ENCODE peak calls at places on chromosomes 16 and 17, in four cellular contexts. C is right cardiac atrium, G is MM.1S, Z is GM23248. D is an unnamed sample.

GRCh38 chr17:29622337-29623282 is at the start of gene CORO6:
- DNase-seq in C (peak), G (peak), Z (peak), D (peak)

GRCh38 chr17:79826210-79826680 is 13.0 kb downstream of the CBX4 start:
- DNase-seq in C (peak), G (no peak), Z (no peak), D (no peak)

GRCh38 chr17:82802141-82802540 is 37.7 kb downstream of the ZNF750 start:
- DNase-seq in C (peak), G (no peak), Z (peak), D (no peak)

GRCh38 chr17:36892112-36892838 is 45.0 kb upstream of the LHX1 start:
- DNase-seq in C (no peak), G (no peak), Z (no peak), D (no peak)

GRCh38 chr16:72934661-72935403 is 113.1 kb downstream of the ZFHX3 start:
- DNase-seq in C (no peak), G (no peak), Z (no peak), D (no peak)

GRCh38 chr17:9408381-9408780 is 167.2 kb downstream of the STX8 start:
- DNase-seq in C (no peak), G (no peak), Z (peak), D (no peak)

GRCh38 chr17:2369551-2370210 is 31.2 kb downstream of the MNT start:
- DNase-seq in C (peak), G (no peak), Z (no peak), D (no peak)

GRCh38 chr17:16419929-16420271 is 4.5 kb downstream of the TRPV2 start:
- DNase-seq in C (no peak), G (no peak), Z (peak), D (peak)

GRCh38 chr17:13306310-13306962 is 288.6 kb upstream of the ELAC2 start:
- DNase-seq in C (no peak), G (no peak), Z (peak), D (peak)

GRCh38 chr17:15261818-15262290 is 3.3 kb downstream of the PMP22 start:
- DNase-seq in C (peak), G (no peak), Z (peak), D (no peak)

GRCh38 chr17:63029520-63029919 is 63.5 kb downstream of the TANC2 start:
- DNase-seq in C (no peak), G (no peak), Z (peak), D (no peak)

GRCh38 chr17:15444805-15445204 is 22.6 kb downstream of the CDRT4 start:
- DNase-seq in C (no peak), G (no peak), Z (peak), D (no peak)

GRCh38 chr16:29663020-29663828 is at the start of gene SPN:
- DNase-seq in C (peak), G (no peak), Z (no peak), D (peak)

GRCh38 chr17:9199474-9200196 is 178.3 kb downstream of the NTN1 start:
- DNase-seq in C (no peak), G (no peak), Z (peak), D (no peak)

GRCh38 chr16:3523281-3523680 is 22.5 kb downstream of the CLUAP1 start:
- DNase-seq in C (no peak), G (no peak), Z (no peak), D (no peak)

GRCh38 chr16:66205287-66206167 is 161.0 kb upstream of the CDH5 start:
- DNase-seq in C (no peak), G (no peak), Z (peak), D (no peak)

GRCh38 chr16:28193530-28194423 is 18.0 kb downstream of the XPO6 start:
- DNase-seq in C (no peak), G (no peak), Z (peak), D (peak)

GRCh38 chr16:8567355-8568230 is 22.7 kb downstream of the TMEM114 start:
- DNase-seq in C (peak), G (peak), Z (peak), D (peak)

GRCh38 chr16:82641336-82641984 is 14.7 kb downstream of the CDH13 start:
- DNase-seq in C (no peak), G (peak), Z (peak), D (no peak)

GRCh38 chr16:53821957-53822625 is 118.1 kb downstream of the FTO start:
- DNase-seq in C (no peak), G (no peak), Z (peak), D (no peak)

GRCh38 chr16:67847064-67847861 is at the start of gene CENPT:
- DNase-seq in C (peak), G (peak), Z (peak), D (no peak)

GRCh38 chr17:34424814-34425490 is 61.9 kb upstream of the CCL1 start:
- DNase-seq in C (no peak), G (no peak), Z (no peak), D (no peak)

GRCh38 chr16:11677451-11677951 is 9.2 kb downstream of the SNN start:
- DNase-seq in C (peak), G (peak), Z (peak), D (no peak)
- H3K27ac ChIP-seq in C (no peak), G (peak), Z (no peak), D (peak)

DNA sequence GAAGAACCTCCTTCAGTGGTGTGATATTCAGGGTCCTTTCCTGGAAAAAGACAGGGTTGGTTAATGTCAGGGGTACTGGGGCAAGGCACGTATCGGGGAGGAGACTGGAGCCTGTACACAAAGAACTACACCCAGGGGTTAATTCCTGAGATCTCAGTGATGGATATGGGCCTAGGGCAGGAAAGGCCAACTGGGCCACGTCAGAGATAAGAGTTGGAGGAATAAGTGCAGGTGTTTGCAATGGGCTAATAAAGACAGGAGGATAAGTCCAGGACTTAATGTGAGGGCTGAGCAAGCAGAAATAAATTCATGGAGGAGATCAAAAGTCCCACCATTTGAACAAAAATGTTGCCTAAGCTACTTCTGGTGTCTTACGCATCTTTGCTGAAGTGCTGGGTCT is 10.4 kb upstream of the HERPUD1 start:
- DNase-seq in C (no peak), G (no peak), Z (no peak), D (no peak)
- H3K27ac ChIP-seq in C (no peak), G (no peak), Z (no peak), D (no peak)

GRCh38 chr17:43598359-43599045 is 52.4 kb upstream of the ETV4 start:
- DNase-seq in C (no peak), G (no peak), Z (no peak), D (no peak)
- H3K27ac ChIP-seq in C (no peak), G (no peak), Z (no peak), D (no peak)

DNA sequence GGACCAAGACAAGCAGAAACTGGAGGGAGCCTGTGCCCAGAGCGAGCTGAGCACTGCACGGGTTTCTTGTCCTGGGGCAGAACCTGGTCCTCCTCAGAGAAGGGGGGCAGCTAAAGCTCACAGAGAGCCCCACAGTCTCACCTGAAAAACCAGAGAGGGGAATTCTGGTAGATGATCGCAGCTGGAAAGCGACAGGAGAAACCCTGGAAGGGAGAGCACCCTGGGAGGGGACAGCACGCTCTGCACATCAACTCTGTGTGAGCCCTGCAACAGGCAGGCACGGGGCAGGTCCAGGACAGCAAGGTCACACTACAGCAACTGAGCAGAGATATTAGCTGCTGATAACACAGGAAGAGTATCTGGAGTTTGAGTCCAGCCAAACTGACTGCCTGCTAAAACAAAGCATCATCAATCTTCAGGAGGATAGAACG is 18.2 kb downstream of the ZCCHC14 start:
- DNase-seq in C (no peak), G (no peak), Z (no peak), D (no peak)
- H3K27ac ChIP-seq in C (no peak), G (no peak), Z (no peak), D (no peak)